ENCODE peak calls at places on chromosome 13, in ten cellular contexts. W is BJ; X is effector memory CD4-positive, alpha-beta T cell; F is adipocyte; U is kidney epithelial cell; G is psoas muscle; O is brain microvascular endothelial cell; Z is body of pancreas; P is naive thymus-derived CD4-positive, alpha-beta T cell; T is neuronal stem cell. S is an unnamed sample.

GRCh38 chr13:36815069-36815468 is 4.0 kb upstream of the RFXAP start:
- DNase-seq in G (no peak), X (no peak), W (no peak), O (no peak), T (no peak), Z (no peak), P (no peak), U (no peak), F (peak; percentile 15), S (no peak)

GRCh38 chr13:26605845-26606244 is 48.4 kb downstream of the WASF3 start:
- DNase-seq in W (no peak), U (no peak), F (no peak), Z (no peak), G (no peak), P (no peak), X (no peak), T (no peak), O (no peak), S (peak; percentile 42)

GRCh38 chr13:56864451-56864850 is 276.3 kb upstream of the PRR20A start:
- DNase-seq in F (no peak), G (no peak), W (no peak), Z (no peak), U (no peak), O (no peak), P (no peak), X (no peak), T (no peak), S (no peak)

GRCh38 chr13:96900992-96901391 is 93.3 kb downstream of the OXGR1 start:
- DNase-seq in T (no peak), P (no peak), U (no peak), X (no peak), O (no peak), F (no peak), G (no peak), Z (no peak), W (no peak), S (peak; percentile 6)

GRCh38 chr13:43953370-43953769 is 73.7 kb downstream of the LACC1 start:
- DNase-seq in O (no peak), F (no peak), Z (no peak), G (no peak), U (no peak), P (no peak), X (no peak), W (no peak), T (no peak), S (no peak)

GRCh38 chr13:41345921-41346589 is 35.0 kb downstream of the NAA16 start:
- DNase-seq in G (no peak), W (no peak), X (no peak), O (no peak), T (no peak), Z (no peak), U (no peak), F (no peak), P (no peak), S (no peak)

GRCh38 chr13:73833331-73834070 is 300.7 kb downstream of the KLF12 start:
- DNase-seq in W (no peak), F (no peak), G (no peak), X (no peak), Z (no peak), T (no peak), O (no peak), P (no peak), U (no peak), S (no peak)

GRCh38 chr13:90502762-90503161 is 844.7 kb upstream of the MIR17HG start:
- DNase-seq in P (no peak), T (no peak), U (no peak), Z (no peak), O (no peak), G (no peak), F (no peak), W (no peak), X (no peak), S (no peak)

GRCh38 chr13:106446011-106446410 is 89.5 kb downstream of the EFNB2 start:
- DNase-seq in T (no peak), X (no peak), W (no peak), P (no peak), G (no peak), U (peak; percentile 93), O (peak; percentile 57), Z (no peak), F (peak; percentile 20), S (no peak)

GRCh38 chr13:43307921-43308433 is 284.6 kb downstream of the DNAJC15 start:
- DNase-seq in Z (peak; percentile 74), W (peak; percentile 63), U (peak; percentile 86), G (peak; percentile 91), O (peak; percentile 93), T (no peak), F (peak; percentile 80), P (no peak), X (no peak), S (no peak)

GRCh38 chr13:113637262-113638160 is 20.5 kb downstream of the ATP4B start:
- DNase-seq in P (no peak), X (no peak), F (no peak), O (no peak), U (no peak), T (no peak), W (no peak), Z (peak; percentile 4), G (peak; percentile 30), S (peak; percentile 38)

GRCh38 chr13:101474419-101474957 is 22.0 kb downstream of the ITGBL1 start:
- DNase-seq in F (peak; percentile 71), T (peak; percentile 52), Z (peak; percentile 13), G (no peak), U (peak; percentile 42), X (no peak), P (no peak), W (peak; percentile 43), O (peak; percentile 82), S (no peak)

GRCh38 chr13:40776681-40777165 is 5.7 kb upstream of the MRPS31 start:
- DNase-seq in F (peak; percentile 16), W (no peak), G (no peak), X (peak; percentile 65), T (no peak), U (no peak), Z (no peak), O (peak; percentile 30), P (peak; percentile 67), S (no peak)

GRCh38 chr13:40024578-40024952 is 369.1 kb downstream of the COG6 start:
- DNase-seq in T (no peak), X (no peak), F (no peak), U (no peak), P (no peak), O (no peak), Z (no peak), G (no peak), W (no peak), S (no peak)

GRCh38 chr13:30803791-30804190 is 68.4 kb downstream of the ALOX5AP start:
- DNase-seq in W (no peak), G (no peak), X (no peak), T (no peak), U (no peak), F (no peak), Z (no peak), P (no peak), O (no peak), S (no peak)

GRCh38 chr13:48393698-48394085 is 19.2 kb downstream of the LPAR6 start:
- DNase-seq in P (no peak), U (no peak), X (no peak), Z (no peak), F (no peak), T (no peak), W (no peak), G (no peak), O (no peak), S (no peak)

GRCh38 chr13:40536443-40537113 is 129.9 kb downstream of the FOXO1 start:
- DNase-seq in F (no peak), Z (peak; percentile 93), T (no peak), W (no peak), G (peak; percentile 83), P (no peak), U (no peak), X (no peak), O (no peak), S (no peak)

GRCh38 chr13:64746845-64747244 is 2483.3 kb downstream of the PCDH9 start:
- DNase-seq in G (no peak), O (no peak), U (no peak), Z (no peak), F (no peak), T (no peak), X (no peak), P (no peak), W (no peak), S (no peak)

GRCh38 chr13:25905411-25906010 is 146.3 kb downstream of the SHISA2 start:
- DNase-seq in P (no peak), X (no peak), U (no peak), G (no peak), T (no peak), O (no peak), W (no peak), F (no peak), Z (no peak), S (no peak)

GRCh38 chr13:111040821-111041220 is 74.3 kb upstream of the ARHGEF7 start:
- DNase-seq in O (no peak), G (no peak), F (no peak), U (no peak), W (no peak), T (no peak), X (no peak), P (no peak), Z (no peak), S (no peak)
- H3K4me3 ChIP-seq in O (no peak overlapping the region), G (no peak overlapping the region), F (no peak overlapping the region), U (no peak overlapping the region), W (no peak overlapping the region), T (no peak overlapping the region), X (no peak overlapping the region), P (no peak overlapping the region), Z (no peak overlapping the region), S (no peak overlapping the region)

GRCh38 chr13:72539925-72540324 is 187.5 kb downstream of the MZT1 start:
- DNase-seq in T (no peak), P (no peak), W (no peak), X (no peak), O (no peak), F (no peak), Z (no peak), U (no peak), G (no peak), S (no peak)
- H3K27me3 ChIP-seq in T (peaks cover 77% of the 10 kb centered on the region), P (peaks cover 3% of the 10 kb centered on the region), W (no peaks in the 10 kb centered on the region), X (no peaks in the 10 kb centered on the region), O (no peaks in the 10 kb centered on the region), F (no peaks in the 10 kb centered on the region), Z (no peaks in the 10 kb centered on the region), U (no peaks in the 10 kb centered on the region), G (no peaks in the 10 kb centered on the region), S (no peaks in the 10 kb centered on the region)

GRCh38 chr13:109870281-109871017 is 84.1 kb upstream of the IRS2 start:
- DNase-seq in P (no peak), X (no peak), G (no peak), T (no peak), U (no peak), Z (no peak), F (no peak), W (no peak), O (no peak), S (no peak)
- H3K4me3 ChIP-seq in P (no peak overlapping the region), X (no peak overlapping the region), G (peak overlapping the region; percentile 56), T (no peak overlapping the region), U (no peak overlapping the region), Z (no peak overlapping the region), F (peak overlapping the region; percentile 78), W (no peak overlapping the region), O (no peak overlapping the region), S (no peak overlapping the region)

DNA sequence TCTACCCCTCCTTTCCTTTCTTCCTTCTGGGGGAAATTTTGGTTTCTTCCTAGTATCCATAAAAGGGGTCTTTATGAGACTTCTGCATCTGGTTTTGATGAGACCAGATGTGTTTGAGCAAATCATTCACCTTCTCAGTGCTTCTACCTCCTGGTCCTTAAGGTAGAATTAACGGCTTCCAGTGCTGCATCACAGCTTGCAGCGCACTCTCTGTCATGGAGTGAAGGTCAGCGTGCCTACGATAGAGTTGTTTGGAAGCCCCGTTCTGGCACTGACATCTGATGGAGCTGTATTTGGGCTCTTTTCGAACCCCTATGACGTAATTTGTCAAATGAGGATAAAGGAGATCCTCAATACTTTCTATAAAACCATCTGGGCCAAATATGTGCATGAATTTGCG is 164.2 kb downstream of the MTUS2 start:
- DNase-seq in X (no peak), W (no peak), Z (no peak), O (no peak), U (no peak), F (no peak), T (no peak), G (no peak), P (no peak), S (no peak)
- H3K27me3 ChIP-seq in X (no peaks in the 10 kb centered on the region), W (no peaks in the 10 kb centered on the region), Z (no peaks in the 10 kb centered on the region), O (no peaks in the 10 kb centered on the region), U (no peaks in the 10 kb centered on the region), F (peaks cover 4% of the 10 kb centered on the region), T (peaks cover 8% of the 10 kb centered on the region), G (no peaks in the 10 kb centered on the region), P (no peaks in the 10 kb centered on the region), S (no peaks in the 10 kb centered on the region)

S was measured in H7.